ENCODE peak calls at places on chromosomes 4 and X, in five cellular contexts. C is hepatocyte; D is CD8-positive, alpha-beta T cell; Z is foreskin fibroblast; E is breast epithelium. O is an unnamed sample.

GRCh38 chr4:88763075-88763474 is 65.4 kb upstream of the NAP1L5 start:
- DNase-seq in D (no peak), Z (no peak), E (no peak), C (no peak), O (no peak)

GRCh38 chr4:24973471-24974251 is 57.1 kb downstream of the LGI2 start:
- DNase-seq in C (peak), E (peak), D (no peak), Z (peak), O (peak)

GRCh38 chr4:135372131-135372530 is 1170.5 kb upstream of the PABPC4L start:
- DNase-seq in Z (no peak), C (no peak), D (no peak), E (no peak), O (no peak)

GRCh38 chrX:34655496-34656258 is 1.4 kb downstream of the TMEM47 start:
- DNase-seq in C (no peak), E (no peak), D (no peak), Z (no peak), O (no peak)

GRCh38 chr4:89509708-89510269 is 202.2 kb upstream of the GPRIN3 start:
- DNase-seq in C (no peak), D (no peak), E (no peak), Z (peak), O (peak)

GRCh38 chr4:122827899-122828601 is 1.4 kb downstream of the FGF2 start:
- DNase-seq in Z (peak), D (no peak), E (no peak), C (peak), O (no peak)

GRCh38 chrX:132443736-132444135 is 45.1 kb downstream of the MBNL3 start:
- DNase-seq in D (no peak), E (no peak), Z (peak), C (no peak), O (no peak)

GRCh38 chr4:37666625-37667071 is 19.5 kb downstream of the RELL1 start:
- DNase-seq in C (peak), D (no peak), Z (peak), E (no peak), O (peak)

GRCh38 chr4:120557372-120557771 is 365.2 kb downstream of the PRDM5 start:
- DNase-seq in D (no peak), C (no peak), E (no peak), Z (peak), O (no peak)

GRCh38 chr4:53914313-53915016 is 149.9 kb downstream of the CHIC2 start:
- DNase-seq in E (no peak), C (peak), D (no peak), Z (peak), O (peak)

GRCh38 chr4:98624642-98625041 is 33.8 kb downstream of the TSPAN5 start:
- DNase-seq in D (no peak), Z (no peak), E (no peak), C (no peak), O (no peak)

GRCh38 chr4:186029731-186030421 is 39.1 kb upstream of the TLR3 start:
- DNase-seq in C (peak), Z (no peak), D (no peak), E (peak), O (peak)

GRCh38 chr4:5465956-5466355 is 242.4 kb downstream of the EVC2 start:
- DNase-seq in C (no peak), Z (no peak), E (peak), D (no peak), O (no peak)

GRCh38 chr4:15682790-15683495 is 1.3 kb downstream of the FAM200B start:
- DNase-seq in D (no peak), Z (no peak), E (no peak), C (no peak), O (no peak)

GRCh38 chr4:139611391-139611790 is 54.2 kb upstream of the MGST2 start:
- DNase-seq in D (no peak), Z (no peak), C (no peak), E (no peak), O (no peak)

GRCh38 chrX:134377537-134377936 is 82.4 kb upstream of the HPRT1 start:
- DNase-seq in Z (peak), C (peak), D (no peak), E (no peak), O (no peak)

GRCh38 chr4:153521995-153522799 is 56.0 kb downstream of the TMEM131L start:
- DNase-seq in Z (no peak), C (no peak), E (no peak), D (no peak), O (no peak)

GRCh38 chr4:156779774-156780173 is 191.8 kb downstream of the PDGFC start:
- DNase-seq in D (no peak), E (no peak), Z (peak), C (no peak), O (no peak)

GRCh38 chr4:87559090-87559837 is 30.1 kb upstream of the SPARCL1 start:
- DNase-seq in Z (no peak), D (peak), E (no peak), C (no peak), O (no peak)

GRCh38 chrX:51694254-51694653 is 11.6 kb upstream of the CENPVL2 start:
- DNase-seq in D (no peak), E (no peak), Z (no peak), C (no peak), O (no peak)

GRCh38 chrX:84187501-84188319 is at the start of gene RPS6KA6:
- DNase-seq in Z (peak), E (peak), C (peak), D (no peak), O (no peak)
- H3K4me3 ChIP-seq in Z (peak), E (peak), C (peak), D (no peak), O (peak)

DNA sequence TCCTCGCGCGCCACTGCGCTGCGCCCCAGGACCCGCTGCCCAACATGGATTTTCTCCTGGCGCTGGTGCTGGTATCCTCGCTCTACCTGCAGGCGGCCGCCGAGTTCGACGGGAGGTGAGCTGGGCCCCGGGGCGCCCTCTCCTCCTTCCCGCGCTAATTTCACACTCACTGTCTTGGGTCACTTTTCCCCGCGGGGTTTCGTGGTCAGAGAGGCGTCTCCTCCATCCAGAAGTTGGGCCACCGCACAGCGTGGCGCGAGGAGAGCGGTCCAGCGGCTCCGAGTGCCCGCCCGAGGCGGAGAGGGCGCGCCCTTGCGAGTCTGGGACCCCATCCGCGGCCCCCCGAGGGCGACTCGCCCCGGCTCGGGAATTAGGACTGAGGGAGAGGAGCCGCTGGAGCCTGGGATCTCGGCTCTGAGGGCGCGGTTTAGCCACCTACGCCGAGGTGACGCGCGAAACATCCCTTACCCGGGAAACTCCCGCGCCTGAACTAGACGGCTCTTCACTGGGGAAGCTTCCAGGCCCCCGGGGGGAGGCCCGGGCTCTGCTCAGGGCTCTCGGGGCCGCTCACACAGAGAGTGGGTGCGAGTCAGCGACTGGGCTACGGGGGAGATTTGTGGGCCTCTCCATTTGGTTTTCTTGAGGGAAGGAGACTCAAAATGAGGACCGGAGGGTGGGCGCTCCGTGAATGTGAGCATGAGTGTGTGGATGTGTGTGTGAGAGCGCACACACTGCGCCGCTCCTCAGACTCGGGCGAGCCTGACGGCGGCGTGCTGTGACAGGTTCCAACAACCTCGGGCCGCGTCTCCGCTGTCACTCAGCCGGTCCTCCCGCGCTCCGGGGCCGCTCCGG is 564 bp downstream of the NPNT start:
- DNase-seq in E (peak), Z (peak), D (no peak), C (peak), O (no peak)
- TF ChIP-seq CTCF in E (peak), Z (no peak), D (no peak), C (peak), O (no peak)

GRCh38 chr4:144970597-144970996 is 127.4 kb downstream of the ANAPC10 start:
- DNase-seq in E (no peak), D (no peak), C (no peak), Z (no peak), O (no peak)
- H3K4me3 ChIP-seq in E (no peak), D (no peak), C (no peak), Z (no peak), O (no peak)

GRCh38 chr4:182818926-182819730 is 98.1 kb downstream of the DCTD start:
- DNase-seq in C (no peak), Z (no peak), E (no peak), D (no peak), O (no peak)
- TF ChIP-seq CTCF in C (no peak), Z (no peak), E (no peak), D (no peak), O (no peak)

GRCh38 chr4:2808001-2808400 is 15.1 kb downstream of the SH3BP2 start:
- DNase-seq in Z (no peak), E (no peak), D (no peak), C (no peak), O (no peak)

GRCh38 chr4:2805712-2806391 is 13.0 kb downstream of the SH3BP2 start:
- DNase-seq in E (no peak), C (no peak), D (no peak), Z (peak), O (no peak)

GRCh38 chr4:2804973-2805501 is 12.2 kb downstream of the SH3BP2 start:
- DNase-seq in D (no peak), Z (no peak), E (no peak), C (no peak), O (no peak)

GRCh38 chr4:2807571-2807970 is 14.7 kb downstream of the SH3BP2 start:
- DNase-seq in Z (no peak), D (no peak), C (no peak), E (no peak), O (no peak)

DNA sequence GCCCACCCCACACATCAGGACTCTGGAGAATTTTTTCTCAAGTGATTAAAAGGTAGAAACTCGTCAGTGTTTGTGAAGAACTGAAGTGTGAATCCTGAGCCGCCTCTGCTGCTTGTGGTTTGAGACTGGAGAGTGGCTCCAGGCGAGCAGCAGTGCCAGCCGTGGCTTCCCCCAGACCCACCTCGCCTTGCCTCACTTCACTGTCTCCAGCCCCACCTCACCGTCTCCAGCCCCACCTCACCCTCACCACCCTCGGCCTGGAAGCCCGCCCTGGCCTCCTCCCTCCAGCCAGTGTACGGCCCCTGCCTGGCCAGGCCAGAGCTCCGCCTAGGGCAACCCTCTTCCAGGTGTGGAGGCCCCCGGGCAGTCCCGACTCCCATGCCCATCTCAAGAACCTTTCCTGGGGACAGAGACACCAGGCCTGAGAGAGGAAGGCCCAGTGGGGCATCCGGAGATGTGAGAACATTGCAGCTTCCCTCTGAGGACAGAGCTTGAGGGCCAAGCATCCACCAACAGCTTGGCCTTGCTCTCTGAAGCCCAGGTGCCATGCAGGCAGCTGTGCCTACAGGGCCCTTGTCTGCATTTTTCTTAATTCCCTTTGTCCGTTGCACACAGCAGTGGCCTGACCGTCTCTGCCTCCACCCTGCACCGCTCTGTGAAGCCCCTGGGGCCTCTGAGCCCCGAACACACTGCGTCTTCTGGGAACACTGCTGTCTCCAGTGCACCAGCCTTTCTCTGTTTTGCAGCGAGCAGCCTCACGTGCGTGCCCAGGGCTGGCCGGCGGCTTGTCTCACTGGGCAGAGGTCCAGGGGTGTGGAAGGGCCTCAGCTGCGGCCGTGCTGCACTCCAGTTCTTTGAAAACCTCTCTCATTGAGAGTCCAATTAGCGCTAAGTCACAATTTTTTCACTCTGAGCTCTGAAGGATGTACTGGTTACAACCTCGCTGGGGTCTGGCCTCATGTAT is 13.8 kb downstream of the SH3BP2 start:
- DNase-seq in D (no peak), E (no peak), C (no peak), Z (peak), O (no peak)
- H3K4me3 ChIP-seq in D (no peak), E (no peak), C (no peak), Z (no peak), O (no peak)

GRCh38 chr4:104726002-104726401 is 231.3 kb upstream of the CXXC4 start:
- DNase-seq in D (no peak), C (no peak), Z (no peak), E (no peak), O (no peak)

GRCh38 chr4:104732766-104733165 is 238.1 kb upstream of the CXXC4 start:
- DNase-seq in D (no peak), C (no peak), E (no peak), Z (no peak), O (no peak)

GRCh38 chr4:104728380-104729122 is 233.9 kb upstream of the CXXC4 start:
- DNase-seq in C (peak), D (no peak), E (no peak), Z (peak), O (no peak)

GRCh38 chr4:104722467-104722866 is 227.8 kb upstream of the CXXC4 start:
- DNase-seq in E (no peak), C (no peak), D (no peak), Z (no peak), O (no peak)

DNA sequence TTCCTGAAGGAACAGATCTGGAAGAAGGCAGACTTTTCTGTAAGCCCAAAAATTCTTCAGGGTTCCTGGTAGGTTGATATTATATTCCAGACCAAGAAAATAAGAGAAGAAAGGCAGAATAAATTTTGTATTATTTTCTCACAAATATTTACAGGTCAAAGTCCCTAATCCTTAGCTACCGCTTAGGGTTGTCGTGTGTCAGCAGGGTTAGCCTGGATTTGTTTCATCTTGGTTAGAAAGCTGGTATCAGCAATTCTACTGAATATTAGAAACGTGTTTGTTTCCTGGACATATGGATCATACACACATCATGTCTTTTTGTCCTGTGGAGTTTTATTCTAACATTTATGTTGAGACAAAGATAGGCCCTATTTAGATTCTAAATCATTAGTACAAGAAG is 232.9 kb upstream of the CXXC4 start:
- DNase-seq in C (no peak), Z (no peak), D (no peak), E (no peak), O (no peak)
- TF ChIP-seq CTCF in C (no peak), Z (no peak), D (no peak), E (no peak), O (no peak)

GRCh38 chr4:85607624-85608023 is 132.7 kb downstream of the ARHGAP24 start:
- DNase-seq in Z (no peak), D (no peak), C (no peak), E (no peak), O (no peak)
- H3K4me3 ChIP-seq in Z (no peak), D (no peak), C (no peak), E (no peak), O (no peak)

GRCh38 chr4:28248269-28248668 is 1387.6 kb downstream of the STIM2 start:
- DNase-seq in Z (no peak), E (no peak), C (no peak), D (no peak), O (no peak)

GRCh38 chr4:28250646-28251045 is 1390.0 kb downstream of the STIM2 start:
- DNase-seq in Z (no peak), C (no peak), E (no peak), D (no peak), O (no peak)

GRCh38 chr4:28256295-28256694 is 1395.7 kb downstream of the STIM2 start:
- DNase-seq in D (no peak), C (no peak), Z (no peak), E (no peak), O (no peak)

GRCh38 chr4:28251831-28252230 is 1391.2 kb downstream of the STIM2 start:
- DNase-seq in C (no peak), E (no peak), D (no peak), Z (no peak), O (no peak)

DNA sequence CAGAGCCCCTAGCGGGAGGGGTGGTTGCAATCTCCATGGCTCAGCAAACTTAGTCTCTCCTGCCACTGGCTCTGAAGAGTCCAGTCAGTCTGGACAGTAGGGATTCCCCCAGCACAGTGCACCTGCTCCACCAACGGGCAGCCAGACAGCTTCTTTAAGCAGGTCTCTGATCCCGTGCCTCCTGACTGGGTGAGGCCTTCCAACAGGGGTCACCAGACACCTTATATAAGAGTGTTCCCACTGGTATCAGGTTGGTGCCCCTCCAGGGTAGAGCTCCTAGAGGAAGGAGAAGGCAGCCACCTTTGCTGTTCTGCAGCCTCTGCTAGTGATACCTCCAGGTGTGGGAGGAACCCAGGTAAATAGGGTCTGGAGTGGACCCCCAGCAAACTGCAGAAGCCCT is 1393.4 kb downstream of the STIM2 start:
- DNase-seq in D (no peak), C (no peak), E (no peak), Z (no peak), O (no peak)
- TF ChIP-seq CTCF in D (no peak), C (no peak), E (no peak), Z (no peak), O (no peak)

DNA sequence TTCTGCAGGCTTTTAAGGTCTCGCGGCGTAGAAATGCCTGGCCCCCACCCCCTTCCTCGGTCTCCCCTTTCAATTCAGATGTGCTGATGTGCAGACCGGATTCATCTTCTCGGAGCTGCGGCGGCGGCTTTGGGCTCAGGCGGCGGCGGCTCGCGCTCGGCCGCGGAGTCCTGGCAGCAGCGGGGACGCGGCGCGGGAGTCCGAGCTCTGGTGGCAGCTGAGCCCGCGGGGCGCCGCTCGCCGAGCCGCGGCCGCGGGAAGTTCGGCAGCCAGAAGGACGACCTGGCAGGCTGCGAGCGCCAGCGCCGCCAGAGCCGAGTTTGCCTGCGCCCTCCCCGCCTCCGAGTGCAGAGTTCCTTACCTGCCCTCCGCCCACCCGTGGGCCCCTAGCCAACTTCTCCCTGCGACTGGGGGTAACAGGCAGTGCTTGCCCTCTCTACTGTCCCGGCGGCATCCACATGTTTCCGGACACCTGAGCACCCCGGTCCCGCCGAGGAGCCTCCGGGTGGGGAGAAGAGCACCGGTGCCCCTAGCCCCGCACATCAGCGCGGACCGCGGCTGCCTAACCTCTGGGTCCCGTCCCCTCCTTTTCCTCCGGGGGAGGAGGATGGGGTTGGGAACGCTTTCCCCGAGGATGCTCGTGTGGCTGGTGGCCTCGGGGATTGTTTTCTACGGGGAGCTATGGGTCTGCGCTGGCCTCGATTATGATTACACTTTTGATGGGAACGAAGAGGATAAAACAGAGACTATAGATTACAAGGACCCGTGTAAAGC is 448 bp downstream of the TLL1 start:
- DNase-seq in Z (peak), D (no peak), E (no peak), C (peak), O (no peak)
- H3K4me3 ChIP-seq in Z (peak), D (no peak), E (peak), C (peak), O (peak)

O was measured in AG09309.